ENCODE peak calls at places on chromosomes 13 and 19, in seven cellular contexts. S is vagina; P is COLO829; K is small intestine; Z is central memory CD8-positive, alpha-beta T cell; L is T-helper 1 cell; A is pons. H is an unnamed sample.

GRCh38 chr19:52190679-52191293 is 934 bp downstream of the PPP2R1A start:
- DNase-seq in L (no peak), K (peak), Z (no peak), A (peak), S (no peak), P (no peak), H (no peak)

GRCh38 chr19:30719189-30719990 is 347.2 kb downstream of the ZNF536 start:
- DNase-seq in S (no peak), P (no peak), L (no peak), K (peak), A (peak), Z (no peak), H (no peak)

GRCh38 chr13:61277088-61277487 is 138.6 kb downstream of the PCDH20 start:
- DNase-seq in L (no peak), K (no peak), Z (no peak), A (no peak), P (no peak), S (no peak), H (no peak)

GRCh38 chr13:97000295-97000925 is 6.1 kb upstream of the OXGR1 start:
- DNase-seq in K (no peak), L (no peak), Z (no peak), S (no peak), P (no peak), A (no peak), H (no peak)

GRCh38 chr19:28887920-28888618 is 324.9 kb downstream of the UQCRFS1 start:
- DNase-seq in P (no peak), Z (no peak), L (no peak), K (no peak), S (no peak), A (no peak), H (no peak)

GRCh38 chr13:106490887-106491321 is 44.6 kb downstream of the EFNB2 start:
- DNase-seq in A (no peak), L (no peak), S (no peak), K (no peak), P (no peak), Z (no peak), H (no peak)

GRCh38 chr19:19087676-19088075 is 23.9 kb downstream of the SLC25A42 start:
- DNase-seq in L (no peak), A (no peak), Z (no peak), S (no peak), K (no peak), P (no peak), H (no peak)

GRCh38 chr19:40154121-40154680 is 37.0 kb upstream of the MAP3K10 start:
- DNase-seq in K (no peak), S (no peak), L (no peak), P (no peak), Z (no peak), A (no peak), H (no peak)

GRCh38 chr19:13149628-13150186 is 468 bp downstream of the STX10 start:
- DNase-seq in A (peak), K (peak), P (no peak), S (no peak), Z (no peak), L (no peak), H (peak)

GRCh38 chr19:6066661-6067646 is 43.3 kb downstream of the RFX2 start:
- DNase-seq in K (peak), L (no peak), A (peak), S (no peak), P (peak), Z (no peak), H (peak)

GRCh38 chr19:2602391-2603181 is 99.9 kb downstream of the GNG7 start:
- DNase-seq in Z (no peak), P (no peak), S (no peak), K (peak), A (no peak), L (no peak), H (no peak)

GRCh38 chr19:991174-991931 is 7.2 kb downstream of the WDR18 start:
- DNase-seq in P (peak), K (peak), L (peak), A (no peak), Z (no peak), S (no peak), H (peak)

GRCh38 chr19:13865578-13866462 is 11.1 kb upstream of the NANOS3 start:
- DNase-seq in K (no peak), P (no peak), A (no peak), S (no peak), Z (no peak), L (no peak), H (no peak)

GRCh38 chr13:46717275-46717674 is 79.7 kb downstream of the ESD start:
- DNase-seq in K (no peak), Z (no peak), S (no peak), L (no peak), A (no peak), P (no peak), H (no peak)

GRCh38 chr19:39805120-39805519 is 26.5 kb downstream of the LEUTX start:
- DNase-seq in L (no peak), A (no peak), S (no peak), K (no peak), Z (no peak), P (no peak), H (no peak)

GRCh38 chr19:1624458-1624857 is 19.2 kb upstream of the UQCR11 start:
- DNase-seq in K (peak), L (no peak), Z (peak), S (no peak), A (peak), P (peak), H (peak)

GRCh38 chr13:25171517-25172302 is at the start of gene AMER2:
- DNase-seq in L (no peak), Z (no peak), S (no peak), K (no peak), A (peak), P (no peak), H (no peak)

H was measured in effector CD4-positive, alpha-beta T cell.